ENCODE peak calls at places on chromosomes 11 and 22, in five cellular contexts. Z, L, G, Y and C are unnamed samples.

GRCh38 chr11:127624455-127624854 is 623.9 kb upstream of the KIRREL3 start:
- DNase-seq in Z (no peak), L (no peak), G (no peak), Y (no peak), C (no peak)

GRCh38 chr22:24039046-24039445 is 27.9 kb downstream of the CABIN1 start:
- DNase-seq in Z (no peak), L (no peak), G (no peak), Y (no peak), C (no peak)

GRCh38 chr22:23236026-23236425 is 55.7 kb downstream of the BCR start:
- DNase-seq in Z (no peak), L (no peak), G (no peak), Y (no peak), C (no peak)

GRCh38 chr11:116990061-116990473 is 108.2 kb downstream of the SIK3 start:
- DNase-seq in Z (no peak), L (no peak), G (no peak), Y (no peak), C (no peak)

GRCh38 chr11:35121326-35121865 is 17.6 kb upstream of the CD44 start:
- DNase-seq in Z (no peak), L (no peak), G (no peak), Y (no peak), C (no peak)

GRCh38 chr22:21075516-21076138 is 29.9 kb downstream of the LRRC74B start:
- DNase-seq in Z (no peak), L (no peak), G (no peak), Y (no peak), C (no peak)

GRCh38 chr11:78057462-78058055 is 6.1 kb upstream of the THRSP start:
- DNase-seq in Z (no peak), L (no peak), G (no peak), Y (no peak), C (no peak)

GRCh38 chr11:1391165-1392010 is 1.7 kb downstream of the BRSK2 start:
- DNase-seq in Z (peak; percentile 16), L (no peak), G (no peak), Y (no peak), C (no peak)

GRCh38 chr22:30668306-30668655 is 606 bp upstream of the DUSP18 start:
- DNase-seq in Z (no peak), L (no peak), G (no peak), Y (no peak), C (no peak)

GRCh38 chr11:131408011-131408640 is 37.7 kb downstream of the NTM start:
- DNase-seq in Z (peak; percentile 3), L (no peak), G (peak; percentile 16), Y (peak; percentile 29), C (no peak)

GRCh38 chr11:95711162-95711944 is 78.2 kb downstream of the FAM76B start:
- DNase-seq in Z (no peak), L (no peak), G (peak; percentile 11), Y (no peak), C (no peak)

GRCh38 chr22:24429411-24430365 is 2.3 kb downstream of the ADORA2A start:
- DNase-seq in Z (no peak), L (no peak), G (no peak), Y (peak; percentile 45), C (no peak)

GRCh38 chr22:31954535-31955326 is 10.4 kb downstream of the YWHAH start:
- DNase-seq in Z (no peak), L (no peak), G (no peak), Y (no peak), C (no peak)

GRCh38 chr22:46074771-46075551 is 75.4 kb upstream of the PPARA start:
- DNase-seq in Z (peak; percentile 23), L (no peak), G (no peak), Y (peak; percentile 67), C (no peak)

GRCh38 chr11:46759196-46759595 is 40.2 kb downstream of the F2 start:
- DNase-seq in Z (no peak), L (no peak), G (no peak), Y (no peak), C (no peak)

GRCh38 chr11:12800032-12800671 is 125.9 kb downstream of the TEAD1 start:
- DNase-seq in Z (peak; percentile 89), L (no peak), G (no peak), Y (no peak), C (peak; percentile 79)

GRCh38 chr22:37062366-37062655 is 10.8 kb downstream of the KCTD17 start:
- DNase-seq in Z (no peak), L (no peak), G (no peak), Y (no peak), C (no peak)

GRCh38 chr22:50083462-50084081 is 1.7 kb downstream of the MLC1 start:
- DNase-seq in Z (no peak), L (no peak), G (no peak), Y (no peak), C (no peak)